ENCODE peak calls at places on chromosomes 2 and 18, in seven cellular contexts. One of them, this sample, is unnamed.

GRCh38 chr2:84302513-84303412 is 156.3 kb downstream of the SUCLG1 start:
- DNase-seq in GM20000: peak
- DNase-seq in neural progenitor cell: peak
- DNase-seq in HFFc6: peak
- DNase-seq in spleen: no peak
- DNase-seq in IMR-90: peak
- DNase-seq in left ventricle myocardium inferior: no peak
- DNase-seq in this sample: peak

GRCh38 chr2:98902209-98903063 is 33.6 kb downstream of the CRACDL start:
- DNase-seq in GM20000: no peak
- DNase-seq in neural progenitor cell: no peak
- DNase-seq in HFFc6: no peak
- DNase-seq in spleen: no peak
- DNase-seq in IMR-90: no peak
- DNase-seq in left ventricle myocardium inferior: no peak
- DNase-seq in this sample: no peak

GRCh38 chr18:79873449-79874110 is 75.8 kb downstream of the KCNG2 start:
- DNase-seq in GM20000: no peak
- DNase-seq in neural progenitor cell: no peak
- DNase-seq in HFFc6: no peak
- DNase-seq in spleen: peak
- DNase-seq in IMR-90: no peak
- DNase-seq in left ventricle myocardium inferior: no peak
- DNase-seq in this sample: no peak

GRCh38 chr2:96353032-96353561 is 17.5 kb downstream of the NCAPH start:
- DNase-seq in GM20000: no peak
- DNase-seq in neural progenitor cell: no peak
- DNase-seq in HFFc6: no peak
- DNase-seq in spleen: no peak
- DNase-seq in IMR-90: no peak
- DNase-seq in left ventricle myocardium inferior: peak
- DNase-seq in this sample: no peak

GRCh38 chr2:67626656-67627055 is 229.5 kb downstream of the ETAA1 start:
- DNase-seq in GM20000: no peak
- DNase-seq in neural progenitor cell: peak
- DNase-seq in HFFc6: peak
- DNase-seq in spleen: no peak
- DNase-seq in IMR-90: peak
- DNase-seq in left ventricle myocardium inferior: no peak
- DNase-seq in this sample: no peak

GRCh38 chr2:203688798-203689197 is 17.6 kb upstream of the CD28 start:
- DNase-seq in GM20000: peak
- DNase-seq in neural progenitor cell: peak
- DNase-seq in HFFc6: peak
- DNase-seq in spleen: no peak
- DNase-seq in IMR-90: peak
- DNase-seq in left ventricle myocardium inferior: peak
- DNase-seq in this sample: no peak

GRCh38 chr2:152548111-152548875 is 169.0 kb downstream of the PRPF40A start:
- DNase-seq in GM20000: no peak
- DNase-seq in neural progenitor cell: no peak
- DNase-seq in HFFc6: no peak
- DNase-seq in spleen: no peak
- DNase-seq in IMR-90: peak
- DNase-seq in left ventricle myocardium inferior: no peak
- DNase-seq in this sample: no peak

GRCh38 chr2:197113221-197113831 is 186.8 kb upstream of the PGAP1 start:
- DNase-seq in GM20000: peak
- DNase-seq in neural progenitor cell: peak
- DNase-seq in HFFc6: no peak
- DNase-seq in spleen: no peak
- DNase-seq in IMR-90: peak
- DNase-seq in left ventricle myocardium inferior: no peak
- DNase-seq in this sample: no peak

GRCh38 chr18:77478619-77479018 is 229.0 kb downstream of the GALR1 start:
- DNase-seq in GM20000: no peak
- DNase-seq in neural progenitor cell: no peak
- DNase-seq in HFFc6: no peak
- DNase-seq in spleen: no peak
- DNase-seq in IMR-90: no peak
- DNase-seq in left ventricle myocardium inferior: peak
- DNase-seq in this sample: no peak

GRCh38 chr2:112690853-112691390 is 29.9 kb upstream of the NT5DC4 start:
- DNase-seq in GM20000: peak
- DNase-seq in neural progenitor cell: peak
- DNase-seq in HFFc6: peak
- DNase-seq in spleen: peak
- DNase-seq in IMR-90: peak
- DNase-seq in left ventricle myocardium inferior: peak
- DNase-seq in this sample: peak

GRCh38 chr2:112693596-112693995 is 27.2 kb upstream of the NT5DC4 start:
- DNase-seq in GM20000: no peak
- DNase-seq in neural progenitor cell: no peak
- DNase-seq in HFFc6: no peak
- DNase-seq in spleen: no peak
- DNase-seq in IMR-90: no peak
- DNase-seq in left ventricle myocardium inferior: no peak
- DNase-seq in this sample: no peak

GRCh38 chr2:112692496-112692911 is 28.3 kb upstream of the NT5DC4 start:
- DNase-seq in GM20000: peak
- DNase-seq in neural progenitor cell: no peak
- DNase-seq in HFFc6: peak
- DNase-seq in spleen: no peak
- DNase-seq in IMR-90: peak
- DNase-seq in left ventricle myocardium inferior: peak
- DNase-seq in this sample: peak

GRCh38 chr2:112692914-112693313 is 27.9 kb upstream of the NT5DC4 start:
- DNase-seq in GM20000: no peak
- DNase-seq in neural progenitor cell: no peak
- DNase-seq in HFFc6: no peak
- DNase-seq in spleen: no peak
- DNase-seq in IMR-90: no peak
- DNase-seq in left ventricle myocardium inferior: no peak
- DNase-seq in this sample: no peak

GRCh38 chr2:112691761-112692370 is 29.0 kb upstream of the NT5DC4 start:
- DNase-seq in GM20000: no peak
- DNase-seq in neural progenitor cell: no peak
- DNase-seq in HFFc6: no peak
- DNase-seq in spleen: no peak
- DNase-seq in IMR-90: peak
- DNase-seq in left ventricle myocardium inferior: no peak
- DNase-seq in this sample: no peak
- TF ChIP-seq CTCF in GM20000: no peak
- TF ChIP-seq CTCF in neural progenitor cell: no peak
- TF ChIP-seq CTCF in HFFc6: no peak
- TF ChIP-seq CTCF in spleen: no peak
- TF ChIP-seq CTCF in IMR-90: no peak
- TF ChIP-seq CTCF in left ventricle myocardium inferior: no peak
- TF ChIP-seq CTCF in this sample: no peak

DNA sequence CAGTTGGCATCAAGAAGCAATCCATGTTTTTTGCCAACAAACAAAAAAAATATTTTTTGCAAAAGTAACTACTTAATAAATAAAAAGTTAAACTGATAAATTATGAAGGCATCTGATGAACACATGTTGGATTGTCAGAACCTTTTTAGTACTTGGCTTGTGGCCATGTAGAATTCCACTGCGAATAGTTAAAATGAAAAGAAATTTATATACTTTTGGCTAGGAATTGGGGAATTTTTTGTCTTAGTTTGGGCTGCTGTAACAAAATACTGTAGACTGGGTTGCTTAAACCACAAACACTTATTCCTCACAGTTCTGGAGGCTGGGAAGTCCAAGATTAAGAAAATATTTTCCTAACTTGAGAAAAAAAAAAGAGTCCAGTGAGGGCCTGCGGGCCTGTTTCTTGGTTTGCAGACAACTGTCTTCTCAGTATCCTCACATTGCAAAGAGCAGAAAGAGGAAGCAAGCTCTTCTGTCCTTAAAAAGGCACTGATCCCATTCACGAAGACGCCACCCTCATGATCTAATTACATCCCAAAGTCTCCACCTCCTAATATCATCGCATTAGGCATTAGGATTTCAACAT is 81.9 kb downstream of the CD226 start:
- DNase-seq in GM20000: no peak
- DNase-seq in neural progenitor cell: no peak
- DNase-seq in HFFc6: no peak
- DNase-seq in spleen: no peak
- DNase-seq in IMR-90: no peak
- DNase-seq in left ventricle myocardium inferior: no peak
- DNase-seq in this sample: no peak
- TF ChIP-seq CTCF in GM20000: no peak
- TF ChIP-seq CTCF in neural progenitor cell: no peak
- TF ChIP-seq CTCF in HFFc6: no peak
- TF ChIP-seq CTCF in spleen: no peak
- TF ChIP-seq CTCF in IMR-90: no peak
- TF ChIP-seq CTCF in left ventricle myocardium inferior: no peak
- TF ChIP-seq CTCF in this sample: no peak

DNA sequence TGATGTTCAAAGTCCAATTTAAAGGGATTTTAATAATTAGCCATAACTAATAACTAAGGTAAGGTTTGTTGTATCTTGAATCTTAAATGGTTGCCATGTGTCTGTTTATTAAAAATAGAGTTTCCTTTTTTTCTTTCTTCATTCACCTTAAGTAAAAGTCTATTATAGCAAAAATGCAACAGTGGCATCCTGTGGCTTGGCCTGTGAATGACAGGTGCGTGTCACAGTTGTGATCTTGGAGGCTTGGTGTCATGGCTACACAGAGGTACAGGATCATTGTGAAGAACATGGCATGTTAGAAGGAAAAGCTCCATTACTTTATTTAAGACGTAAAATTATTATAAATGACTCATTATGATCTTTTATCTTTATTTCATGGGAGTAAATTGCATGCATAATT is 246.1 kb downstream of the BCL2 start:
- DNase-seq in GM20000: peak
- DNase-seq in neural progenitor cell: no peak
- DNase-seq in HFFc6: no peak
- DNase-seq in spleen: no peak
- DNase-seq in IMR-90: no peak
- DNase-seq in left ventricle myocardium inferior: no peak
- DNase-seq in this sample: peak
- TF ChIP-seq CTCF in GM20000: peak
- TF ChIP-seq CTCF in neural progenitor cell: no peak
- TF ChIP-seq CTCF in HFFc6: no peak
- TF ChIP-seq CTCF in spleen: peak
- TF ChIP-seq CTCF in IMR-90: no peak
- TF ChIP-seq CTCF in left ventricle myocardium inferior: no peak
- TF ChIP-seq CTCF in this sample: no peak

GRCh38 chr2:172481507-172482262 is 54.3 kb downstream of the ITGA6 start:
- DNase-seq in GM20000: no peak
- DNase-seq in neural progenitor cell: no peak
- DNase-seq in HFFc6: no peak
- DNase-seq in spleen: no peak
- DNase-seq in IMR-90: no peak
- DNase-seq in left ventricle myocardium inferior: no peak
- DNase-seq in this sample: no peak
- TF ChIP-seq CTCF in GM20000: no peak
- TF ChIP-seq CTCF in neural progenitor cell: no peak
- TF ChIP-seq CTCF in HFFc6: no peak
- TF ChIP-seq CTCF in spleen: no peak
- TF ChIP-seq CTCF in IMR-90: peak
- TF ChIP-seq CTCF in left ventricle myocardium inferior: no peak
- TF ChIP-seq CTCF in this sample: no peak

This sample was measured in Calu3.